ENCODE peak calls at places on chromosome 18, in nine cellular contexts. I is breast epithelium, U is spleen, V is HCT116, K is sigmoid colon, D is SK-N-SH, O is endothelial cell of umbilical vein, Q is GM23338, J is stomach. B is an unnamed sample.

GRCh38 chr18:10299686-10300085 is 154.7 kb upstream of the APCDD1 start:
- DNase-seq in D (no peak), O (no peak), Q (no peak), K (no peak), U (no peak), V (no peak), J (no peak), I (no peak), B (no peak)

GRCh38 chr18:63342206-63342605 is 22.6 kb upstream of the BCL2 start:
- DNase-seq in D (peak), K (no peak), Q (peak), O (peak), V (no peak), U (no peak), I (no peak), J (no peak), B (peak)

GRCh38 chr18:73880387-73880786 is 267.2 kb downstream of the FBXO15 start:
- DNase-seq in D (no peak), U (no peak), Q (no peak), V (no peak), O (no peak), K (no peak), I (no peak), J (no peak), B (no peak)

GRCh38 chr18:35038881-35039491 is 2.2 kb upstream of the MAPRE2 start:
- DNase-seq in O (peak), Q (no peak), J (no peak), U (no peak), D (no peak), I (no peak), V (no peak), K (no peak), B (peak)

GRCh38 chr18:75047240-75047639 is 161.7 kb downstream of the PTGR3 start:
- DNase-seq in O (no peak), Q (no peak), I (no peak), K (no peak), U (no peak), D (no peak), J (no peak), V (no peak), B (no peak)

GRCh38 chr18:45106331-45106774 is 425.7 kb downstream of the SETBP1 start:
- DNase-seq in K (no peak), V (no peak), U (no peak), D (no peak), I (no peak), O (no peak), Q (no peak), J (no peak), B (peak)

GRCh38 chr18:10770264-10770663 is 244.4 kb downstream of the NAPG start:
- DNase-seq in J (no peak), K (no peak), D (no peak), I (no peak), O (no peak), Q (no peak), V (no peak), U (no peak), B (no peak)

GRCh38 chr18:58578835-58579560 is 49.9 kb downstream of the ALPK2 start:
- DNase-seq in K (no peak), V (no peak), O (no peak), Q (no peak), I (no peak), D (no peak), U (no peak), J (no peak), B (no peak)

GRCh38 chr18:5464241-5464640 is 79.6 kb downstream of the EPB41L3 start:
- DNase-seq in K (no peak), Q (no peak), J (no peak), I (no peak), O (no peak), V (no peak), U (no peak), D (no peak), B (peak)

DNA sequence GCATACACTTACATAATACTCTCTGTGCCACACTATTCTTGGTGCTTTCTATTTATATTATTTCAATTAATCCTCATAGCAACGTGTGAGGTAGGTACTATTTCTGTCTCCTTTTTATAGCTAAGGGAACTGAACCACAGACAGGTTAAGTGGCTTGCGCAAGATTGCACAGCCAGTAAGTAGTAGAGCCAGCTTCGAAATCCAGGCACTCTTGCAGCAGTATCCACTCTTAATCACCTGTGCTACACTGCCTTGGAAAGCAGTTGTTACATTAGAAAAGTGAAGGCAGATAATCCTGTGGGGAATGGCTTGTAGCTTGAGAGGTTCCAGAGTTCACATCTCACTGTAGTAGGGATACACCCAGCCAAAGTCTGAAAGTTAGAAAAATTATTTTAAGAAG is 198.3 kb downstream of the LDLRAD4 start:
- DNase-seq in K (no peak), O (no peak), V (no peak), D (no peak), J (no peak), I (no peak), U (no peak), Q (no peak), B (no peak)
- TF ChIP-seq POLR2AphosphoS5 in K (no peak), O (no peak), V (no peak), D (no peak), J (no peak), I (no peak), U (no peak), Q (no peak), B (no peak)

GRCh38 chr18:46344416-46345180 is 240.4 kb downstream of the HAUS1 start:
- DNase-seq in U (peak), O (no peak), I (no peak), D (no peak), J (no peak), K (peak), V (no peak), Q (no peak), B (no peak)

GRCh38 chr18:46345181-46345465 is 240.9 kb downstream of the HAUS1 start:
- DNase-seq in J (no peak), I (no peak), V (no peak), D (no peak), O (no peak), K (peak), Q (no peak), U (no peak), B (no peak)

GRCh38 chr18:46341989-46342525 is 237.9 kb downstream of the HAUS1 start:
- DNase-seq in Q (no peak), I (no peak), K (peak), D (no peak), J (no peak), V (no peak), O (no peak), U (peak), B (peak)

GRCh38 chr18:46343940-46344372 is 239.8 kb downstream of the HAUS1 start:
- DNase-seq in J (no peak), K (peak), I (no peak), D (no peak), U (peak), O (no peak), V (no peak), Q (peak), B (peak)

GRCh38 chr18:46343456-46343855 is 239.3 kb downstream of the HAUS1 start:
- DNase-seq in I (no peak), O (no peak), U (peak), K (peak), Q (no peak), D (no peak), V (no peak), J (no peak), B (no peak)
- H3K27ac ChIP-seq in I (no peak), O (no peak), U (peak), K (no peak), Q (peak), D (no peak), V (no peak), J (no peak), B (no peak)

DNA sequence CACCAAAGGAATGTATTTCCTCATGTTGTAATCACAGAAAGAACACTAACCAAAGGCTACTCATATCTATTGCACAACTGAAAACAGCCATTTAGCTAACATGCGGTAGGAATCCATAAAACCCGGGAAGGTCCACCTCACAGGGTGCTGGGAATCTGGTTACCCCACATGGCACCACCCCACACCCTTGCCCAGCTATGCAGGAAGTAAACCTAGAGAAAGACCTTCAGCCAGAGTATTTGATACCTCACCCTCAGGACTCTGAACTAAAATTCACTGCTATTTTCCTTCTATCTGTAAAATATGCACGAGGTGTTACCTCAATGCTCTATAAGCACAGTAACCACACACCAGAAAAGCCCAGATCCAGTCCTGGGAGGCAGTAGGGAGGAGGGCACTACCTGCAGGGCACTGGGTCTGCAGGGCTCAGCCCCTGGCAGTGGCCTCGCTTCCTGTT is 45.8 kb downstream of the PTPN2 start:
- DNase-seq in I (no peak), K (peak), V (no peak), J (peak), Q (peak), O (no peak), U (no peak), D (peak), B (peak)
- TF ChIP-seq POLR2AphosphoS5 in I (peak), K (no peak), V (no peak), J (peak), Q (no peak), O (no peak), U (no peak), D (no peak), B (no peak)

GRCh38 chr18:13077473-13077872 is 86.3 kb downstream of the CEP192 start:
- DNase-seq in I (no peak), Q (no peak), V (no peak), U (no peak), J (no peak), O (no peak), D (no peak), K (no peak), B (no peak)
- H3K27ac ChIP-seq in I (no peak), Q (no peak), V (no peak), U (no peak), J (no peak), O (no peak), D (no peak), K (no peak), B (no peak)

GRCh38 chr18:80147418-80148315 is 38.6 kb downstream of the ADNP2 start:
- DNase-seq in D (peak), O (peak), U (peak), J (peak), I (peak), K (peak), V (no peak), Q (peak), B (peak)
- TF ChIP-seq POLR2AphosphoS5 in D (no peak), O (no peak), U (peak), J (peak), I (no peak), K (peak), V (no peak), Q (peak), B (no peak)

GRCh38 chr18:49055196-49055595 is 104.4 kb upstream of the SMAD7 start:
- DNase-seq in O (no peak), J (no peak), K (no peak), I (no peak), U (no peak), Q (no peak), D (no peak), V (no peak), B (no peak)
- H3K27ac ChIP-seq in O (no peak), J (no peak), K (peak), I (no peak), U (peak), Q (no peak), D (no peak), V (no peak), B (peak)

B was measured in HL-60.